ENCODE peak calls at places on chromosome 12, in six cellular contexts. T is tibial artery, L is cardiac fibroblast, Q is fibroblast of lung, M is IMR-90, P is cardiac muscle cell. D is an unnamed sample.

GRCh38 chr12:69484428-69484827 is 14.2 kb downstream of the FRS2 start:
- DNase-seq in T (no peak), L (no peak), Q (no peak), M (no peak), P (peak), D (no peak)

GRCh38 chr12:125140918-125141573 is 75.8 kb downstream of the AACS start:
- DNase-seq in T (no peak), L (peak), Q (peak), M (peak), P (no peak), D (peak)

GRCh38 chr12:42815068-42815467 is 225.5 kb upstream of the PRICKLE1 start:
- DNase-seq in T (no peak), L (no peak), Q (no peak), M (no peak), P (no peak), D (no peak)

GRCh38 chr12:31868980-31869379 is 90.2 kb upstream of the RESF1 start:
- DNase-seq in T (no peak), L (peak), Q (peak), M (peak), P (peak), D (peak)

GRCh38 chr12:52019123-52019770 is 12.5 kb downstream of the TAMALIN start:
- DNase-seq in T (no peak), L (no peak), Q (no peak), M (no peak), P (no peak), D (no peak)

GRCh38 chr12:12788675-12789368 is 3.4 kb downstream of the APOLD1 start:
- DNase-seq in T (peak), L (peak), Q (peak), M (peak), P (peak), D (peak)

GRCh38 chr12:101612162-101612916 is 17.6 kb downstream of the MYBPC1 start:
- DNase-seq in T (no peak), L (no peak), Q (no peak), M (no peak), P (no peak), D (no peak)

GRCh38 chr12:121490401-121491257 is 90.2 kb downstream of the KDM2B start:
- DNase-seq in T (no peak), L (no peak), Q (no peak), M (no peak), P (no peak), D (no peak)

GRCh38 chr12:18580286-18580685 is 157.5 kb downstream of the PLCZ1 start:
- DNase-seq in T (no peak), L (peak), Q (peak), M (peak), P (no peak), D (no peak)

GRCh38 chr12:3684449-3685051 is 68.4 kb downstream of the CRACR2A start:
- DNase-seq in T (no peak), L (peak), Q (no peak), M (no peak), P (peak), D (peak)

GRCh38 chr12:99234702-99235101 is 412.9 kb upstream of the GARIN6 start:
- DNase-seq in T (no peak), L (no peak), Q (no peak), M (no peak), P (no peak), D (no peak)

GRCh38 chr12:122917508-122918227 is 21.7 kb upstream of the VPS37B start:
- DNase-seq in T (peak), L (peak), Q (peak), M (peak), P (peak), D (peak)

GRCh38 chr12:38949363-38949762 is 44.0 kb upstream of the CPNE8 start:
- DNase-seq in T (no peak), L (no peak), Q (no peak), M (no peak), P (no peak), D (no peak)

GRCh38 chr12:120090626-120091295 is 25.8 kb downstream of the RAB35 start:
- DNase-seq in T (no peak), L (no peak), Q (no peak), M (no peak), P (no peak), D (no peak)

GRCh38 chr12:67515679-67516363 is 132.7 kb upstream of the DYRK2 start:
- DNase-seq in T (no peak), L (peak), Q (peak), M (no peak), P (no peak), D (no peak)

GRCh38 chr12:3133410-3133793 is 56.2 kb downstream of the TSPAN9 start:
- DNase-seq in T (no peak), L (no peak), Q (peak), M (peak), P (no peak), D (no peak)

GRCh38 chr12:62817556-62818271 is 117.2 kb downstream of the PPM1H start:
- DNase-seq in T (no peak), L (peak), Q (peak), M (peak), P (no peak), D (peak)

GRCh38 chr12:49228653-49229052 is 36.2 kb upstream of the TUBA1C start:
- DNase-seq in T (no peak), L (no peak), Q (no peak), M (no peak), P (no peak), D (no peak)

GRCh38 chr12:614727-615060 is 48.6 kb downstream of the NINJ2 start:
- DNase-seq in T (no peak), L (no peak), Q (no peak), M (no peak), P (no peak), D (peak)

GRCh38 chr12:81294325-81295190 is 216.7 kb downstream of the ACSS3 start:
- DNase-seq in T (no peak), L (peak), Q (no peak), M (no peak), P (no peak), D (peak)

GRCh38 chr12:10667581-10667980 is 6.3 kb downstream of the STYK1 start:
- DNase-seq in T (no peak), L (no peak), Q (no peak), M (no peak), P (no peak), D (no peak)

GRCh38 chr12:3257411-3257810 is 180.2 kb downstream of the TSPAN9 start:
- DNase-seq in T (no peak), L (no peak), Q (no peak), M (no peak), P (no peak), D (no peak)

DNA sequence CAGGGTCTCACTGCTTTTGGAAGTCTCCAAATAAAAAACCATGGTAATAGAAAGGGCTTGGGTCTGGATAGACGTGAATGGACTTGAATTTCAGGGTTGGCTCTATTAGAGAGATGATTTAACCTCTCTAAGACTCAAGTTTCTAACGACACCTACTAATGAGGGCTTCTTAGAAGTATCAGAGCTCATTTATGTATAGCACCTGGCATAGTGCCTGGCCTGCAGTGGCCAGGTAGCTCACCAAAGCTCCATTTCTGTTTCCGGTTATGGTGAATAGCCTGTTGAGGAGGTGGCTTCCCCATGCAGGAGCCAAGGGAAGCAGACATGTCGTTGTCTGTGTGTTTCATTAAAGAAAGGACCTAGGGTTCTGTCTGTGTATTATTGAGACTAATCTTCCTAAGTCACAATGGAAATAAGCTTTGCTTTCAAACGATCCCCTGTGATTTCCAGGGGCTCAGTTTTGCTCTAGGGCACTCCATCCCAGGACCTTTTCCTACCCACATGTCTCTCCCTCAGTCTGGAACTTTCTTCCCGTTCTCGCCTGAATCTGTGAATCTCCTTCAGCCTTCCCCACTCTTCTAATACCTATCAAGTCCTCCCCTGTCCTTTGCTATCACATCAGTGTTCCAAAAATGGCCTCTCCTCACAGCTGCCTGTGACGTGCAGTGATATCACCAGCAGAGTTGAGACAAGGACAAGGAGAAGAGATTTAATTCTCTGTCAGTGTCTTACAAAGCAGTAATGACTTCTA is 108.8 kb downstream of the ETV6 start:
- DNase-seq in T (no peak), L (no peak), Q (no peak), M (no peak), P (no peak), D (no peak)
- H3K4me3 ChIP-seq in T (no peak), L (no peak), Q (no peak), M (no peak), P (no peak), D (no peak)

GRCh38 chr12:111379942-111380554 is 11.2 kb upstream of the PHETA1 start:
- DNase-seq in T (no peak), L (no peak), Q (no peak), M (no peak), P (no peak), D (no peak)
- TF ChIP-seq CTCF in T (no peak), L (no peak), Q (no peak), M (no peak), P (no peak), D (no peak)

GRCh38 chr12:84912191-84913142 is at the start of gene SLC6A15:
- DNase-seq in T (peak), L (peak), Q (peak), M (peak), P (peak), D (peak)

GRCh38 chr12:84913151-84913550 is 552 bp upstream of the SLC6A15 start:
- DNase-seq in T (no peak), L (peak), Q (peak), M (no peak), P (peak), D (peak)

GRCh38 chr12:84910549-84911241 is 1.9 kb downstream of the SLC6A15 start:
- DNase-seq in T (no peak), L (peak), Q (peak), M (no peak), P (no peak), D (peak)

GRCh38 chr12:84911331-84912190 is 1.0 kb downstream of the SLC6A15 start:
- DNase-seq in T (peak), L (peak), Q (peak), M (peak), P (peak), D (peak)
- H3K4me3 ChIP-seq in T (peak), L (peak), Q (peak), M (peak), P (peak), D (peak)

GRCh38 chr12:109448272-109448671 is 28.8 kb downstream of the KCTD10 start:
- DNase-seq in T (no peak), L (no peak), Q (no peak), M (peak), P (no peak), D (no peak)

GRCh38 chr12:109451400-109451799 is 25.7 kb downstream of the KCTD10 start:
- DNase-seq in T (no peak), L (no peak), Q (no peak), M (no peak), P (peak), D (no peak)

GRCh38 chr12:109448707-109449390 is 28.3 kb downstream of the KCTD10 start:
- DNase-seq in T (no peak), L (no peak), Q (no peak), M (no peak), P (no peak), D (no peak)

GRCh38 chr12:109450980-109451379 is 26.1 kb downstream of the KCTD10 start:
- DNase-seq in T (no peak), L (no peak), Q (no peak), M (no peak), P (no peak), D (no peak)

GRCh38 chr12:109449845-109450532 is 27.1 kb downstream of the KCTD10 start:
- DNase-seq in T (no peak), L (no peak), Q (no peak), M (no peak), P (no peak), D (no peak)
- TF ChIP-seq CTCF in T (no peak), L (no peak), Q (no peak), M (no peak), P (no peak), D (no peak)

GRCh38 chr12:96028538-96028937 is 6.8 kb downstream of the LTA4H start:
- DNase-seq in T (no peak), L (no peak), Q (no peak), M (no peak), P (no peak), D (no peak)

GRCh38 chr12:96026331-96026730 is 9.1 kb downstream of the LTA4H start:
- DNase-seq in T (no peak), L (peak), Q (peak), M (no peak), P (no peak), D (no peak)

GRCh38 chr12:96020314-96021003 is 14.9 kb downstream of the LTA4H start:
- DNase-seq in T (no peak), L (no peak), Q (no peak), M (no peak), P (no peak), D (no peak)

GRCh38 chr12:96025518-96025917 is 9.9 kb downstream of the LTA4H start:
- DNase-seq in T (no peak), L (no peak), Q (no peak), M (no peak), P (no peak), D (no peak)
- H3K4me3 ChIP-seq in T (no peak), L (no peak), Q (no peak), M (no peak), P (no peak), D (no peak)

D was measured in epithelial cell of esophagus.